ENCODE peak calls at places on chromosomes 4 and X, in four cellular contexts. One of them, this sample, is unnamed.

GRCh38 chr4:170198742-170199141 is 109.0 kb upstream of the AADAT start:
- DNase-seq in anterior cingulate cortex: no peak
- DNase-seq in GM12865: no peak
- DNase-seq in endothelial cell: no peak
- DNase-seq in this sample: peak; percentile 40

GRCh38 chrX:44422631-44423030 is 79.2 kb upstream of the EFHC2 start:
- DNase-seq in endothelial cell: no peak
- DNase-seq in GM12865: no peak
- DNase-seq in anterior cingulate cortex: no peak
- DNase-seq in this sample: no peak

GRCh38 chrX:108090474-108091265 is 672 bp downstream of the PSMD10 start:
- DNase-seq in endothelial cell: no peak
- DNase-seq in GM12865: peak; percentile 16
- DNase-seq in anterior cingulate cortex: no peak
- DNase-seq in this sample: peak; percentile 44

GRCh38 chr4:3303445-3303824 is 10.6 kb downstream of the RGS12 start:
- DNase-seq in GM12865: no peak
- DNase-seq in endothelial cell: no peak
- DNase-seq in anterior cingulate cortex: no peak
- DNase-seq in this sample: no peak

GRCh38 chr4:54146139-54146538 is 46.2 kb downstream of the GSX2 start:
- DNase-seq in endothelial cell: no peak
- DNase-seq in anterior cingulate cortex: no peak
- DNase-seq in GM12865: no peak
- DNase-seq in this sample: no peak

GRCh38 chrX:136879001-136879667 is 1.4 kb downstream of the RBMX start:
- DNase-seq in GM12865: peak; percentile 14
- DNase-seq in anterior cingulate cortex: no peak
- DNase-seq in endothelial cell: no peak
- DNase-seq in this sample: peak; percentile 53

GRCh38 chr4:17884063-17884462 is 73.3 kb downstream of the NCAPG start:
- DNase-seq in anterior cingulate cortex: no peak
- DNase-seq in endothelial cell: no peak
- DNase-seq in GM12865: no peak
- DNase-seq in this sample: no peak

GRCh38 chr4:108168672-108169562 is at the start of gene LEF1:
- DNase-seq in endothelial cell: peak; percentile 57
- DNase-seq in anterior cingulate cortex: no peak
- DNase-seq in GM12865: peak; percentile 85
- DNase-seq in this sample: no peak

GRCh38 chrX:101803451-101803850 is 128.4 kb downstream of the ZMAT1 start:
- DNase-seq in endothelial cell: no peak
- DNase-seq in GM12865: no peak
- DNase-seq in anterior cingulate cortex: no peak
- DNase-seq in this sample: peak; percentile 55

GRCh38 chr4:168124008-168124641 is 31.8 kb downstream of the ANXA10 start:
- DNase-seq in endothelial cell: no peak
- DNase-seq in GM12865: no peak
- DNase-seq in anterior cingulate cortex: no peak
- DNase-seq in this sample: no peak

GRCh38 chr4:109368661-109369060 is 65.0 kb upstream of the SEC24B start:
- DNase-seq in GM12865: no peak
- DNase-seq in anterior cingulate cortex: no peak
- DNase-seq in endothelial cell: no peak
- DNase-seq in this sample: no peak